ENCODE peak calls at places on chromosomes 11 and 22, in four cellular contexts. One of them, this sample, is unnamed.
A peak's percentile ranks its signal among the peaks of the same experiment; 100 is the strongest.

GRCh38 chr11:65590240-65590738 is 5.3 kb downstream of the KCNK7 start:
- DNase-seq in T-helper 9 cell: no peak
- DNase-seq in naive thymus-derived CD4-positive, alpha-beta T cell: no peak
- DNase-seq in SHP77 treated with DMSO at 0.1 percent for 48 hours: peak; percentile 45
- DNase-seq in this sample: no peak

GRCh38 chr22:27930246-27931060 is 11.4 kb upstream of the PITPNB start:
- DNase-seq in T-helper 9 cell: no peak
- DNase-seq in naive thymus-derived CD4-positive, alpha-beta T cell: no peak
- DNase-seq in SHP77 treated with DMSO at 0.1 percent for 48 hours: no peak
- DNase-seq in this sample: peak; percentile 87

GRCh38 chr11:72668645-72669347 is 5.4 kb downstream of the PDE2A start:
- DNase-seq in T-helper 9 cell: no peak
- DNase-seq in naive thymus-derived CD4-positive, alpha-beta T cell: no peak
- DNase-seq in SHP77 treated with DMSO at 0.1 percent for 48 hours: no peak
- DNase-seq in this sample: peak; percentile 29

GRCh38 chr22:46547179-46547882 is 9.9 kb upstream of the CELSR1 start:
- DNase-seq in T-helper 9 cell: no peak
- DNase-seq in naive thymus-derived CD4-positive, alpha-beta T cell: no peak
- DNase-seq in SHP77 treated with DMSO at 0.1 percent for 48 hours: no peak
- DNase-seq in this sample: peak; percentile 89

GRCh38 chr11:78564037-78564888 is 10.4 kb downstream of the NARS2 start:
- DNase-seq in T-helper 9 cell: peak; percentile 2
- DNase-seq in naive thymus-derived CD4-positive, alpha-beta T cell: peak; percentile 64
- DNase-seq in SHP77 treated with DMSO at 0.1 percent for 48 hours: peak; percentile 13
- DNase-seq in this sample: peak; percentile 42

GRCh38 chr11:35383953-35384352 is 35.4 kb downstream of the SLC1A2 start:
- DNase-seq in T-helper 9 cell: no peak
- DNase-seq in naive thymus-derived CD4-positive, alpha-beta T cell: no peak
- DNase-seq in SHP77 treated with DMSO at 0.1 percent for 48 hours: no peak
- DNase-seq in this sample: no peak

GRCh38 chr11:58567889-58568512 is 7.7 kb downstream of the LPXN start:
- DNase-seq in T-helper 9 cell: peak; percentile 72
- DNase-seq in naive thymus-derived CD4-positive, alpha-beta T cell: peak; percentile 79
- DNase-seq in SHP77 treated with DMSO at 0.1 percent for 48 hours: no peak
- DNase-seq in this sample: peak; percentile 43

GRCh38 chr22:36344106-36344827 is 43.5 kb downstream of the MYH9 start:
- DNase-seq in T-helper 9 cell: no peak
- DNase-seq in naive thymus-derived CD4-positive, alpha-beta T cell: no peak
- DNase-seq in SHP77 treated with DMSO at 0.1 percent for 48 hours: no peak
- DNase-seq in this sample: no peak

GRCh38 chr11:63502252-63502820 is 3.5 kb upstream of the LGALS12 start:
- DNase-seq in T-helper 9 cell: no peak
- DNase-seq in naive thymus-derived CD4-positive, alpha-beta T cell: peak; percentile 10
- DNase-seq in SHP77 treated with DMSO at 0.1 percent for 48 hours: no peak
- DNase-seq in this sample: no peak

GRCh38 chr22:39360674-39361413 is 11.1 kb downstream of the SYNGR1 start:
- DNase-seq in T-helper 9 cell: no peak
- DNase-seq in naive thymus-derived CD4-positive, alpha-beta T cell: no peak
- DNase-seq in SHP77 treated with DMSO at 0.1 percent for 48 hours: no peak
- DNase-seq in this sample: peak; percentile 72